ENCODE peak calls at places on chromosome 1, in eight cellular contexts. One of them, this sample, is unnamed.

GRCh38 chr1:2229921-2230700 is 2.0 kb downstream of the SKI start:
- DNase-seq in epithelial cell of esophagus: peak
- DNase-seq in iris pigment epithelial cell: peak
- DNase-seq in MM.1S: no peak
- DNase-seq in HuH-7: no peak
- DNase-seq in CD8-positive, alpha-beta memory T cell: no peak
- DNase-seq in stimulated activated CD4-positive, alpha-beta T cell treated with anti-CD3 and anti-CD28 coated beads, Interleukin-2, amount 100 ng/mL, for 48 hours: no peak
- DNase-seq in Peyer's patch: peak
- DNase-seq in this sample: peak

GRCh38 chr1:232127190-232127589 is 500.6 kb downstream of the DISC1 start:
- DNase-seq in epithelial cell of esophagus: peak
- DNase-seq in iris pigment epithelial cell: peak
- DNase-seq in MM.1S: no peak
- DNase-seq in HuH-7: no peak
- DNase-seq in CD8-positive, alpha-beta memory T cell: no peak
- DNase-seq in stimulated activated CD4-positive, alpha-beta T cell treated with anti-CD3 and anti-CD28 coated beads, Interleukin-2, amount 100 ng/mL, for 48 hours: no peak
- DNase-seq in Peyer's patch: no peak
- DNase-seq in this sample: no peak

GRCh38 chr1:97820470-97821188 is 100.2 kb downstream of the DPYD start:
- DNase-seq in epithelial cell of esophagus: peak
- DNase-seq in iris pigment epithelial cell: peak
- DNase-seq in MM.1S: peak
- DNase-seq in HuH-7: no peak
- DNase-seq in CD8-positive, alpha-beta memory T cell: no peak
- DNase-seq in stimulated activated CD4-positive, alpha-beta T cell treated with anti-CD3 and anti-CD28 coated beads, Interleukin-2, amount 100 ng/mL, for 48 hours: no peak
- DNase-seq in Peyer's patch: no peak
- DNase-seq in this sample: no peak

GRCh38 chr1:171654705-171655214 is 2.3 kb upstream of the MYOC start:
- DNase-seq in epithelial cell of esophagus: no peak
- DNase-seq in iris pigment epithelial cell: peak
- DNase-seq in MM.1S: no peak
- DNase-seq in HuH-7: no peak
- DNase-seq in CD8-positive, alpha-beta memory T cell: no peak
- DNase-seq in stimulated activated CD4-positive, alpha-beta T cell treated with anti-CD3 and anti-CD28 coated beads, Interleukin-2, amount 100 ng/mL, for 48 hours: no peak
- DNase-seq in Peyer's patch: no peak
- DNase-seq in this sample: no peak

GRCh38 chr1:18893120-18893519 is 9.2 kb downstream of the ALDH4A1 start:
- DNase-seq in epithelial cell of esophagus: no peak
- DNase-seq in iris pigment epithelial cell: peak
- DNase-seq in MM.1S: no peak
- DNase-seq in HuH-7: no peak
- DNase-seq in CD8-positive, alpha-beta memory T cell: no peak
- DNase-seq in stimulated activated CD4-positive, alpha-beta T cell treated with anti-CD3 and anti-CD28 coated beads, Interleukin-2, amount 100 ng/mL, for 48 hours: no peak
- DNase-seq in Peyer's patch: no peak
- DNase-seq in this sample: no peak

GRCh38 chr1:24201941-24202440 is 14.9 kb upstream of the IFNLR1 start:
- DNase-seq in epithelial cell of esophagus: peak
- DNase-seq in iris pigment epithelial cell: peak
- DNase-seq in MM.1S: peak
- DNase-seq in HuH-7: peak
- DNase-seq in CD8-positive, alpha-beta memory T cell: peak
- DNase-seq in stimulated activated CD4-positive, alpha-beta T cell treated with anti-CD3 and anti-CD28 coated beads, Interleukin-2, amount 100 ng/mL, for 48 hours: peak
- DNase-seq in Peyer's patch: peak
- DNase-seq in this sample: peak

GRCh38 chr1:201020040-201020591 is 3.4 kb downstream of the KIF21B start:
- DNase-seq in epithelial cell of esophagus: peak
- DNase-seq in iris pigment epithelial cell: no peak
- DNase-seq in MM.1S: peak
- DNase-seq in HuH-7: no peak
- DNase-seq in CD8-positive, alpha-beta memory T cell: peak
- DNase-seq in stimulated activated CD4-positive, alpha-beta T cell treated with anti-CD3 and anti-CD28 coated beads, Interleukin-2, amount 100 ng/mL, for 48 hours: no peak
- DNase-seq in Peyer's patch: peak
- DNase-seq in this sample: no peak

GRCh38 chr1:25544819-25545218 is 1.4 kb downstream of the LDLRAP1 start:
- DNase-seq in epithelial cell of esophagus: peak
- DNase-seq in iris pigment epithelial cell: no peak
- DNase-seq in MM.1S: no peak
- DNase-seq in HuH-7: no peak
- DNase-seq in CD8-positive, alpha-beta memory T cell: no peak
- DNase-seq in stimulated activated CD4-positive, alpha-beta T cell treated with anti-CD3 and anti-CD28 coated beads, Interleukin-2, amount 100 ng/mL, for 48 hours: no peak
- DNase-seq in Peyer's patch: no peak
- DNase-seq in this sample: no peak

GRCh38 chr1:179025975-179026812 is 500 bp downstream of the FAM20B start:
- DNase-seq in epithelial cell of esophagus: peak
- DNase-seq in iris pigment epithelial cell: peak
- DNase-seq in MM.1S: peak
- DNase-seq in HuH-7: peak
- DNase-seq in CD8-positive, alpha-beta memory T cell: peak
- DNase-seq in stimulated activated CD4-positive, alpha-beta T cell treated with anti-CD3 and anti-CD28 coated beads, Interleukin-2, amount 100 ng/mL, for 48 hours: peak
- DNase-seq in Peyer's patch: peak
- DNase-seq in this sample: peak

GRCh38 chr1:198540580-198540979 is at the start of gene ATP6V1G3:
- DNase-seq in epithelial cell of esophagus: no peak
- DNase-seq in iris pigment epithelial cell: no peak
- DNase-seq in MM.1S: no peak
- DNase-seq in HuH-7: no peak
- DNase-seq in CD8-positive, alpha-beta memory T cell: no peak
- DNase-seq in stimulated activated CD4-positive, alpha-beta T cell treated with anti-CD3 and anti-CD28 coated beads, Interleukin-2, amount 100 ng/mL, for 48 hours: no peak
- DNase-seq in Peyer's patch: no peak
- DNase-seq in this sample: no peak

GRCh38 chr1:30907641-30908445 is 715 bp downstream of the SDC3 start:
- DNase-seq in epithelial cell of esophagus: no peak
- DNase-seq in iris pigment epithelial cell: no peak
- DNase-seq in MM.1S: no peak
- DNase-seq in HuH-7: no peak
- DNase-seq in CD8-positive, alpha-beta memory T cell: no peak
- DNase-seq in stimulated activated CD4-positive, alpha-beta T cell treated with anti-CD3 and anti-CD28 coated beads, Interleukin-2, amount 100 ng/mL, for 48 hours: no peak
- DNase-seq in Peyer's patch: no peak
- DNase-seq in this sample: no peak